ENCODE peak calls at places on chromosomes 13 and 19, in four cellular contexts. I is H1, C is K562, V is HepG2. H is an unnamed sample.

GRCh38 chr13:110399801-110400200 is 92.7 kb downstream of the COL4A2 start:
- DNase-seq in I (no peak), C (no peak), V (no peak), H (no peak)

GRCh38 chr19:48962849-48963165 is 2.3 kb upstream of the FTL start:
- DNase-seq in I (no peak), C (peak; percentile 75), V (peak; percentile 47), H (no peak)

GRCh38 chr19:46351241-46352041 is 4.6 kb downstream of the PPP5C start:
- DNase-seq in I (no peak), C (no peak), V (no peak), H (no peak)

GRCh38 chr19:51808333-51808986 is 13.5 kb downstream of the FPR3 start:
- DNase-seq in I (no peak), C (peak; percentile 40), V (peak; percentile 66), H (no peak)

GRCh38 chr13:99721606-99722384 is 220.5 kb downstream of the TM9SF2 start:
- DNase-seq in I (no peak), C (no peak), V (no peak), H (no peak)

GRCh38 chr13:96816874-96817273 is 177.4 kb downstream of the OXGR1 start:
- DNase-seq in I (no peak), C (no peak), V (no peak), H (no peak)

GRCh38 chr19:43820098-43820860 is 6.8 kb upstream of the ZNF283 start:
- DNase-seq in I (peak; percentile 44), C (no peak), V (no peak), H (no peak)

GRCh38 chr19:28403698-28404099 is 809.3 kb downstream of the UQCRFS1 start:
- DNase-seq in I (no peak), C (no peak), V (no peak), H (no peak)

GRCh38 chr13:112182831-112183543 is 116.0 kb downstream of the SOX1 start:
- DNase-seq in I (no peak), C (no peak), V (peak; percentile 10), H (no peak)

GRCh38 chr19:41876847-41877489 is at the start of gene CD79A:
- DNase-seq in I (no peak), C (no peak), V (no peak), H (peak; percentile 92)

GRCh38 chr19:33515921-33516320 is 5.7 kb downstream of the PEPD start:
- DNase-seq in I (no peak), C (no peak), V (no peak), H (no peak)

GRCh38 chr13:48009298-48009697 is 8.2 kb upstream of the SUCLA2 start:
- DNase-seq in I (no peak), C (no peak), V (peak; percentile 44), H (no peak)

GRCh38 chr19:55619264-55619663 is 5.1 kb downstream of the ZNF784 start:
- DNase-seq in I (no peak), C (no peak), V (no peak), H (no peak)

GRCh38 chr13:79741006-79741405 is 260.1 kb downstream of the NDFIP2 start:
- DNase-seq in I (no peak), C (no peak), V (peak; percentile 28), H (no peak)

GRCh38 chr19:58568731-58569130 is 4.4 kb downstream of the MZF1 start:
- DNase-seq in I (no peak), C (no peak), V (no peak), H (no peak)

GRCh38 chr13:106352850-106353249 is 182.6 kb downstream of the EFNB2 start:
- DNase-seq in I (no peak), C (no peak), V (no peak), H (no peak)

GRCh38 chr13:105441406-105441805 is 1094.1 kb downstream of the EFNB2 start:
- DNase-seq in I (no peak), C (no peak), V (no peak), H (no peak)

GRCh38 chr19:42229855-42230331 is 9.8 kb downstream of the ZNF526 start:
- DNase-seq in I (no peak), C (peak; percentile 86), V (no peak), H (no peak)

GRCh38 chr19:7287716-7288115 is 6.5 kb downstream of the INSR start:
- DNase-seq in I (no peak), C (no peak), V (peak; percentile 79), H (no peak)

GRCh38 chr19:42695811-42696503 is 44.3 kb downstream of the PSG3 start:
- DNase-seq in I (no peak), C (no peak), V (no peak), H (no peak)

GRCh38 chr19:4059493-4059880 is 7.2 kb downstream of the ZBTB7A start:
- DNase-seq in I (no peak), C (no peak), V (no peak), H (no peak)

GRCh38 chr19:4061178-4061682 is 5.5 kb downstream of the ZBTB7A start:
- DNase-seq in I (no peak), C (no peak), V (peak; percentile 65), H (no peak)

GRCh38 chr19:4058696-4059492 is 7.8 kb downstream of the ZBTB7A start:
- DNase-seq in I (no peak), C (no peak), V (no peak), H (no peak)

GRCh38 chr19:4060621-4061177 is 6.0 kb downstream of the ZBTB7A start:
- DNase-seq in I (no peak), C (no peak), V (no peak), H (no peak)

GRCh38 chr19:4059931-4060620 is 6.6 kb downstream of the ZBTB7A start:
- DNase-seq in I (no peak), C (peak; percentile 67), V (no peak), H (peak; percentile 28)
- TF ChIP-seq CBX5 in I (no peak), C (no peak), V (no peak), H (no peak)

DNA sequence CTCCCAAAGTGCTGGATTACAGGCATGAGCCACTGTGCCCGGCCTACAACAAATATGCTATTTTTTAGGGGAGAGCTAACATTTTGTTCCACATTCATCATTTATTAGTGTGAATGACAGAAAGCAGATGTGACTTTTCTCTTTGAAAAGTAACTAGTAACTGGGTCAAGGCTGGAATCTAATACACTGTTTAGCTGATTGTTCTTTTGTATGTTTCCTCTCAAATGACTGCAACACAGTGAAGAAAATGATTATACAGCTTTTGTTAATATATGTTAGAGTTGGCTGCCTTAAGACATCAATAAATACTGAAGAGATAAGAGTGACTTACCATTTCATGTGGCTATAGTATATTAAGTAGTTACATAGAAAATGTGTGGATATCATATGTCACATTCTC is 27.0 kb downstream of the MTRF1 start:
- DNase-seq in I (no peak), C (no peak), V (no peak), H (no peak)
- TF ChIP-seq ZNF274 in I (no peak), C (no peak), V (no peak), H (no peak)

GRCh38 chr13:101283782-101284181 is 132.5 kb downstream of the NALCN start:
- DNase-seq in I (no peak), C (no peak), V (no peak), H (no peak)
- TF ChIP-seq CBX5 in I (no peak), C (no peak), V (no peak), H (no peak)

GRCh38 chr19:5292843-5293606 is 47.6 kb downstream of the PTPRS start:
- DNase-seq in I (peak; percentile 51), C (peak; percentile 97), V (no peak), H (no peak)
- TF ChIP-seq ZNF274 in I (no peak), C (no peak), V (no peak), H (no peak)

GRCh38 chr13:46172531-46172991 is 9.4 kb downstream of the LCP1 start:
- DNase-seq in I (no peak), C (no peak), V (no peak), H (no peak)

GRCh38 chr13:46171739-46172138 is 10.2 kb downstream of the LCP1 start:
- DNase-seq in I (no peak), C (no peak), V (no peak), H (no peak)

GRCh38 chr13:46171223-46171622 is 10.8 kb downstream of the LCP1 start:
- DNase-seq in I (no peak), C (no peak), V (no peak), H (no peak)

GRCh38 chr13:46170687-46171086 is 11.3 kb downstream of the LCP1 start:
- DNase-seq in I (no peak), C (no peak), V (peak; percentile 10), H (no peak)

DNA sequence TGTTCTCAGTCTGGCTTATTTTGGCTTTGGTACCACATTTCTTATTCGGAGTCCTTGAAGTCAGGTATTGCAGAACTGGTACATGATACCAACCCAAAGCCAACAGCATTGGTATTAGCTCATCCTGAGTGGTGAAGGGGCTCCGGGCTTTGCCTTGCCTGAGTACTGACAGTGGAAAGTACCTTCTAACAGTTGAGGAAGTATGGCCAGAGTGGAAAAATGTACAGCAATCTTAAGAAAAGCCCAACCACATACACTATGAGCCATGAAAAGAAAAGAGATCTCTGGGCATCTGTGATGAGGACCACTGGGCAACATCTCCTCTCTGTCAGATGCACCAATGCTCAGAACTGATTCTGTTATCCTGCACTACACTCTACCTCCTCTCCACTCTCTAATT is 8.3 kb downstream of the LCP1 start:
- DNase-seq in I (no peak), C (no peak), V (no peak), H (no peak)
- TF ChIP-seq CBX5 in I (no peak), C (no peak), V (no peak), H (no peak)

H was measured in GM12878.